ENCODE peak calls at places on chromosome 14, in six cellular contexts. C, M, W, F, L and V are unnamed samples.

GRCh38 chr14:77099425-77100167 is 1.5 kb downstream of the CIPC start:
- DNase-seq in C (no peak), M (no peak), W (no peak), F (no peak), L (no peak), V (no peak)

GRCh38 chr14:22900088-22900799 is 17.2 kb downstream of the REM2 start:
- DNase-seq in C (peak), M (peak), W (no peak), F (peak), L (peak), V (no peak)

GRCh38 chr14:81400852-81401251 is 728 bp upstream of the STON2 start:
- DNase-seq in C (no peak), M (no peak), W (no peak), F (no peak), L (no peak), V (no peak)

GRCh38 chr14:72907886-72908285 is 14.0 kb upstream of the DPF3 start:
- DNase-seq in C (no peak), M (no peak), W (no peak), F (no peak), L (peak), V (no peak)

GRCh38 chr14:74713395-74713735 is 421 bp downstream of the FCF1 start:
- DNase-seq in C (no peak), M (no peak), W (no peak), F (no peak), L (no peak), V (no peak)

GRCh38 chr14:65791551-65791981 is 379.0 kb downstream of the FUT8 start:
- DNase-seq in C (peak), M (no peak), W (no peak), F (no peak), L (peak), V (no peak)

GRCh38 chr14:77914073-77914721 is 114.3 kb downstream of the ADCK1 start:
- DNase-seq in C (no peak), M (no peak), W (no peak), F (no peak), L (peak), V (no peak)

GRCh38 chr14:79480212-79480611 is 731.1 kb downstream of the DIO2 start:
- DNase-seq in C (no peak), M (no peak), W (no peak), F (no peak), L (no peak), V (no peak)

GRCh38 chr14:21169587-21169986 is 13.7 kb upstream of the OR5AU1 start:
- DNase-seq in C (no peak), M (no peak), W (no peak), F (no peak), L (no peak), V (no peak)

GRCh38 chr14:90959344-90959743 is 101.1 kb downstream of the RPS6KA5 start:
- DNase-seq in C (no peak), M (no peak), W (no peak), F (no peak), L (no peak), V (no peak)

GRCh38 chr14:61812347-61813100 is 50.3 kb downstream of the SNAPC1 start:
- DNase-seq in C (peak), M (peak), W (peak), F (no peak), L (no peak), V (no peak)

GRCh38 chr14:65827520-65827919 is 415.0 kb downstream of the FUT8 start:
- DNase-seq in C (no peak), M (no peak), W (no peak), F (no peak), L (no peak), V (no peak)

GRCh38 chr14:90797451-90797850 is 18.8 kb downstream of the TTC7B start:
- DNase-seq in C (no peak), M (no peak), W (no peak), F (no peak), L (no peak), V (no peak)

GRCh38 chr14:39267592-39268112 is 33.9 kb downstream of the MIA2 start:
- DNase-seq in C (no peak), M (no peak), W (no peak), F (peak), L (no peak), V (no peak)

GRCh38 chr14:73764881-73765280 is 50.7 kb upstream of the PNMA1 start:
- DNase-seq in C (no peak), M (no peak), W (no peak), F (no peak), L (no peak), V (no peak)

GRCh38 chr14:73887116-73887490 is 444 bp downstream of the ZNF410 start:
- DNase-seq in C (no peak), M (no peak), W (no peak), F (peak), L (no peak), V (no peak)

GRCh38 chr14:31921251-31921650 is 155.9 kb upstream of the ARHGAP5 start:
- DNase-seq in C (no peak), M (no peak), W (no peak), F (no peak), L (no peak), V (no peak)

GRCh38 chr14:106417224-106418049 is 891.1 kb downstream of the TMEM121 start:
- DNase-seq in C (peak), M (peak), W (peak), F (peak), L (peak), V (peak)

GRCh38 chr14:58944226-58944769 is 244.2 kb upstream of the DAAM1 start:
- DNase-seq in C (no peak), M (no peak), W (no peak), F (no peak), L (no peak), V (no peak)

GRCh38 chr14:103656758-103657133 is 27.7 kb downstream of the KLC1 start:
- DNase-seq in C (no peak), M (no peak), W (no peak), F (no peak), L (no peak), V (no peak)

GRCh38 chr14:75299064-75299463 is 20.4 kb downstream of the FOS start:
- DNase-seq in C (no peak), M (no peak), W (no peak), F (no peak), L (no peak), V (no peak)

GRCh38 chr14:57970175-57970574 is 104.3 kb upstream of the SLC35F4 start:
- DNase-seq in C (no peak), M (no peak), W (no peak), F (no peak), L (no peak), V (no peak)

GRCh38 chr14:36316131-36316530 is 4.3 kb downstream of the MBIP start:
- DNase-seq in C (no peak), M (no peak), W (no peak), F (no peak), L (no peak), V (no peak)

GRCh38 chr14:95291859-95292542 is 27.7 kb downstream of the CLMN start:
- DNase-seq in C (peak), M (no peak), W (no peak), F (no peak), L (peak), V (no peak)

GRCh38 chr14:64659366-64659765 is 44.9 kb upstream of the PLEKHG3 start:
- DNase-seq in C (no peak), M (no peak), W (no peak), F (no peak), L (no peak), V (no peak)

GRCh38 chr14:20413785-20414117 is 450 bp upstream of the TEP1 start:
- DNase-seq in C (no peak), M (no peak), W (no peak), F (no peak), L (no peak), V (no peak)

GRCh38 chr14:68098834-68099233 is 279.3 kb downstream of the RAD51B start:
- DNase-seq in C (no peak), M (no peak), W (no peak), F (no peak), L (no peak), V (no peak)

GRCh38 chr14:68097727-68098126 is 278.1 kb downstream of the RAD51B start:
- DNase-seq in C (no peak), M (no peak), W (no peak), F (no peak), L (no peak), V (no peak)

GRCh38 chr14:68103841-68104240 is 284.3 kb downstream of the RAD51B start:
- DNase-seq in C (no peak), M (no peak), W (no peak), F (no peak), L (no peak), V (no peak)

GRCh38 chr14:68104518-68104917 is 284.9 kb downstream of the RAD51B start:
- DNase-seq in C (no peak), M (no peak), W (no peak), F (peak), L (no peak), V (no peak)

DNA sequence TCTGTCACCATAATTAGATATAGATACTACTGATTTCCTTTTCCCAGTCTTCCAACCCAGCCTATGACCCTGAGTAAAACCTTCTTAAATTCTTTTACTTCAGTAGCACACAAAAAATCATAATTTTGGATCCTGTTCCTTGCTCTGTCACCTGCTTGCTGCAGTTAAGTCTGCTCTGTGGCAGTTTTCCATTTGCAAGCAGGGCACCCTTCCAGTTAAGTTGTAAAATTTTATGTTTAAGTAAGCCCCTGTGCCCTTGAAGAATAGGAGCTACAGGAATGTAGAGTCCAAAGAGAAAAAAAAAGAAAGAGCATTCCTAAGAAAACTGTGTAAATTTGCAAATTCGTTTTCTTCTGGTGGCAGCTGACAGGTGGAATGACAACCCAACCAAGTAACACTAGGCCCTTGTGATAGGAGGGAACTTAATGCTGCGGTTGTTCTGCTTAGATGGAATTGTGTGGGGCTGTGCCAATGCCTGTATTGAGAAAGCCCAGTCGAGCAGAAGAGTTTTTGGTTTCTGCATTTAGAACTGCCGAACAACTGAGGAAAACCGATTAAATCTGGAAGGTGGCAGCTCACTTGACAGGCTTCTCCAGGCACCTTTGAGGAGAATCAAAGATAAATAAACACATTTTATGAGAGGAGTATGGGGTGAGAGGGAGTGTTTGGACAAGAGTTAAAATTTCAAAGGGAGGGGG is 279.9 kb downstream of the RAD51B start:
- DNase-seq in C (no peak), M (no peak), W (no peak), F (no peak), L (no peak), V (no peak)
- TF ChIP-seq POLR2AphosphoS5 in C (no peak), M (no peak), W (no peak), F (no peak), L (no peak), V (no peak)

DNA sequence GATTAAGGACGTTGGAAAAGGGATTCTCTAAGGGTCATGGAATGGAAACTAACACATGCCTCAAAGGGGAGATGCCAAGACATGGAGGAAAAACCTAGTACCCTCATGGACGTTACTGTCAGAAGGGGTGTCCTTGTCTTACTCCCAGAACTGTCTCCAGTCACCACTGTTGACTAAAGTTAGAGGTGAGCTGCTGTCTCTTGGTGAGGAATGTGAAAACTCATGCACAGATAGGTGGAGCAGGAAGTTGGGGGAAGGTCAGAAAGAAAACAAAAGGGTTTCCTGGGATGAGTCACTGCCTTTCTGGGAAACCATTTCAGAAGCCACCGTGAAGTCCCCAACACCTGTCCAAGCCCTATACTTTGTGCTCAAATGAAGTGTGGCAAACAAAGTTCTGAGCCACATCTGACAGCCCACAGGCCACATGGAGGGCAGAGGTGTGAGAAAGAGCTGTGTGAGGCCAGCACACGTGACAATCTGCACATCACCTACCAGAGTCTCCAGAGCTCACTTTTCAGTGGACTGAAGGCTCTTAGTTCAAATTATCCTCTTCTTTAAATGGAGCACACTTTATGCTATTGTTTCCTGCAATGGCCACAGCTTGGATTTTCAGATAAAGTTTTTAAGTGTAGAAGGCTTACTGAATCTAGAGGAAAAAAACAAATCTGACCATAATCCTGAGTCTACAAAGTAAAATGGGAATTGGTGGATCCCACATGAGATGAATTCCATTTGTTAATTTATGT is 92.9 kb upstream of the EGLN3 start:
- DNase-seq in C (no peak), M (no peak), W (no peak), F (peak), L (peak), V (peak)
- TF ChIP-seq TAF1 in C (no peak), M (no peak), W (no peak), F (peak), L (no peak), V (no peak)

GRCh38 chr14:55913324-55914035 is 204.7 kb upstream of the PELI2 start:
- DNase-seq in C (no peak), M (no peak), W (no peak), F (no peak), L (no peak), V (no peak)
- TF ChIP-seq POLR2AphosphoS5 in C (no peak), M (no peak), W (no peak), F (no peak), L (no peak), V (no peak)

GRCh38 chr14:51792819-51793218 is 67.6 kb upstream of the GNG2 start:
- DNase-seq in C (no peak), M (no peak), W (no peak), F (no peak), L (no peak), V (no peak)
- TF ChIP-seq TAF1 in C (no peak), M (no peak), W (no peak), F (no peak), L (no peak), V (no peak)

DNA sequence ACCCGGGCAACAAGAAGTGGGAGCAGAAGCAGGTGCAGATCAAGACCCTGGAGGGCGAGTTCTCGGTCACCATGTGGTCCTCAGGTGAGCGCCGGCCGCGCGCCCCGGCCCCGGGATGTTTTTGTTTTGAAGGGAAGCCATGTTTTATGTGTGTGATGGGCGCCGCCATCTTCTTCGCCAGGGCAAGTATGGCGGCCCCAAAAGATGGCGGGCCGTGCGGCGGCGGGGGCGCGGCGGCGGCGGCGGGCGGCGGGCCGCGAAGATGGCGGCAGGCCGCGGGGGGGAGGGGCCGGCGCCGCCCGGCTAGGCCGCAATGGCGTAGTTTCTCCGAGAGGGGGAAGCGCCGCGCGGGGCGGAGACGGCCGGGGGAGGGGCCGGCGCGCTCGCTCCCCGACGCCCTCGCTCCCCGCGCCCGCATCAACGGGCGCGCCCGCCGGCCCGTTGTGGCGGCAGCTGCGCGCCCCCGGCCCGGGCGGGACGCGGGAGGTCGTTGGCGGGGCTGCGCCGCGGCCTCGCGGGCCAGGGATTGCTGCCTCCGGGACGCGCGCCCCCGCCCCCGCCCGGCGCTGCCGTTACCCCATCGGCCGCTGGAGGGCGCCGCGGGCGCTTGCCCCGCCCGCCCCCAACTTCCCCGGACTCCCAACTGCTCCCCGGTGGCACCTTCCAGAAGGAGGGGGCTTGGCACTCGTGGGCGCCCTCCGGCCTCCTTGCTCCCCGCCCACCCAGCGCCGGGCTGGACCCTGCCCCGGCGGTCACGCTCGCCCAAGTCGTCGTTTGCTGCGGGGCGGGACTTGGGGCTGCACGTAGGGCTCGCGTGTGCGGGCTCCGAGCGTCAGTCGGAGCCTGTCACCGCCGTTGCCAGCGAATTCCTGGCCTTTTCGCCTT is 1.1 kb downstream of the YY1 start:
- DNase-seq in C (peak), M (peak), W (peak), F (peak), L (peak), V (peak)
- TF ChIP-seq POLR2AphosphoS5 in C (no peak), M (peak), W (no peak), F (no peak), L (no peak), V (no peak)